ENCODE peak calls at places on chromosome 21, in four cellular contexts. Q is head of caudate nucleus; U is epithelial cell of proximal tubule; I is activated CD8-positive, alpha-beta T cell treated with anti-CD3 and anti-CD28 coated beads for 36 hours. Z is an unnamed sample.

GRCh38 chr21:37041706-37042271 is 31.1 kb downstream of the PIGP start:
- DNase-seq in Q (no peak), U (no peak), I (no peak), Z (no peak)

GRCh38 chr21:34707876-34708325 is 39.1 kb downstream of the CLIC6 start:
- DNase-seq in Q (no peak), U (no peak), I (peak), Z (no peak)

GRCh38 chr21:14551741-14552140 is 5.6 kb upstream of the SAMSN1 start:
- DNase-seq in Q (no peak), U (no peak), I (no peak), Z (no peak)

GRCh38 chr21:32756096-32756495 is 15.5 kb downstream of the PAXBP1 start:
- DNase-seq in Q (no peak), U (no peak), I (no peak), Z (no peak)

GRCh38 chr21:41632748-41633475 is 125.0 kb upstream of the TMPRSS2 start:
- DNase-seq in Q (no peak), U (no peak), I (no peak), Z (no peak)

GRCh38 chr21:41827951-41828883 is 50.9 kb downstream of the PRDM15 start:
- DNase-seq in Q (no peak), U (no peak), I (peak), Z (no peak)

GRCh38 chr21:28781602-28782274 is 210.9 kb downstream of the LTN1 start:
- DNase-seq in Q (no peak), U (no peak), I (peak), Z (no peak)

GRCh38 chr21:42164064-42164789 is 54.7 kb upstream of the ABCG1 start:
- DNase-seq in Q (peak), U (no peak), I (peak), Z (peak)

GRCh38 chr21:21163904-21164303 is 165.7 kb downstream of the NCAM2 start:
- DNase-seq in Q (no peak), U (peak), I (peak), Z (peak)

GRCh38 chr21:45041351-45041805 is 33.0 kb upstream of the ADARB1 start:
- DNase-seq in Q (no peak), U (no peak), I (no peak), Z (no peak)

GRCh38 chr21:34836103-34836932 is 167.5 kb downstream of the CLIC6 start:
- DNase-seq in Q (peak), U (no peak), I (peak), Z (peak)

GRCh38 chr21:28615276-28615675 is 377.4 kb downstream of the LTN1 start:
- DNase-seq in Q (no peak), U (no peak), I (no peak), Z (no peak)

GRCh38 chr21:16634522-16634914 is 878.3 kb upstream of the CXADR start:
- DNase-seq in Q (no peak), U (no peak), I (no peak), Z (no peak)

GRCh38 chr21:39053126-39053525 is 130.1 kb downstream of the PSMG1 start:
- DNase-seq in Q (no peak), U (no peak), I (no peak), Z (no peak)

GRCh38 chr21:39082656-39083376 is 100.4 kb downstream of the PSMG1 start:
- DNase-seq in Q (no peak), U (no peak), I (no peak), Z (no peak)

GRCh38 chr21:32994305-32994704 is 31.4 kb upstream of the OLIG2 start:
- DNase-seq in Q (no peak), U (no peak), I (no peak), Z (peak)

GRCh38 chr21:41957991-41958766 is 4.4 kb upstream of the C2CD2 start:
- DNase-seq in Q (no peak), U (peak), I (no peak), Z (peak)

GRCh38 chr21:25457411-25457810 is 149.9 kb downstream of the MRPL39 start:
- DNase-seq in Q (no peak), U (peak), I (no peak), Z (no peak)

GRCh38 chr21:15742052-15742451 is 12.3 kb downstream of the USP25 start:
- DNase-seq in Q (no peak), U (no peak), I (no peak), Z (no peak)

GRCh38 chr21:41500931-41501381 is 7.0 kb downstream of the TMPRSS2 start:
- DNase-seq in Q (no peak), U (no peak), I (no peak), Z (no peak)

GRCh38 chr21:38619865-38620513 is 121.7 kb upstream of the ERG start:
- DNase-seq in Q (no peak), U (no peak), I (no peak), Z (no peak)

GRCh38 chr21:44418876-44419230 is 36.5 kb upstream of the LRRC3 start:
- DNase-seq in Q (no peak), U (no peak), I (no peak), Z (no peak)

GRCh38 chr21:17866590-17866989 is 47.4 kb upstream of the C21orf91 start:
- DNase-seq in Q (no peak), U (no peak), I (no peak), Z (no peak)

GRCh38 chr21:46037338-46038325 is 56.1 kb downstream of the COL6A1 start:
- DNase-seq in Q (no peak), U (no peak), I (no peak), Z (no peak)

GRCh38 chr21:27813750-27814149 is 846.9 kb upstream of the ADAMTS5 start:
- DNase-seq in Q (peak), U (no peak), I (no peak), Z (peak)

GRCh38 chr21:42609806-42610205 is 43.6 kb upstream of the PDE9A start:
- DNase-seq in Q (no peak), U (no peak), I (peak), Z (no peak)

GRCh38 chr21:33308586-33309490 is 15.9 kb upstream of the IFNAR1 start:
- DNase-seq in Q (no peak), U (no peak), I (no peak), Z (no peak)

GRCh38 chr21:31255846-31256395 is 88.1 kb downstream of the TIAM1 start:
- DNase-seq in Q (no peak), U (no peak), I (no peak), Z (no peak)

Z was measured in globus pallidus.